ENCODE peak calls at places on chromosomes 16 and 17, in seven cellular contexts. Z is lower leg skin; G is NCI-H1930; W is trophoblast cell; H is stimulated activated CD4-positive, alpha-beta T cell treated with anti-CD3 and anti-CD28 coated beads, Interleukin-4, amount 100 ng/mL, for 24 hours; S is GM12892; U is stimulated activated CD8-positive, alpha-beta memory T cell treated with anti-CD3 and anti-CD28 coated beads, Interleukin-12 subunit alpha, Interleukin-12 subunit beta, amount 100 ng/mL, for 4 hours. K is an unnamed sample.
A peak's percentile ranks its signal among the peaks of the same experiment; 100 is the strongest.

GRCh38 chr16:66898207-66898606 is 17.9 kb downstream of the PDP2 start:
- DNase-seq in Z (no peak), G (no peak), W (no peak), H (no peak), S (no peak), U (no peak), K (no peak)

GRCh38 chr17:11598274-11599221 is at the start of gene DNAH9:
- DNase-seq in Z (peak; percentile 94), G (peak; percentile 89), W (peak; percentile 50), H (no peak), S (no peak), U (no peak), K (peak; percentile 89)

GRCh38 chr16:17339764-17340541 is 130.8 kb downstream of the XYLT1 start:
- DNase-seq in Z (no peak), G (no peak), W (no peak), H (no peak), S (no peak), U (no peak), K (no peak)

GRCh38 chr16:16010194-16010593 is 60.8 kb downstream of the ABCC1 start:
- DNase-seq in Z (no peak), G (no peak), W (no peak), H (no peak), S (no peak), U (no peak), K (no peak)

GRCh38 chr16:50547340-50547865 is 793 bp upstream of the NKD1 start:
- DNase-seq in Z (no peak), G (peak; percentile 36), W (peak; percentile 46), H (peak; percentile 62), S (peak; percentile 46), U (peak; percentile 69), K (peak; percentile 88)

GRCh38 chr17:83006515-83007455 is 72.6 kb upstream of the METRNL start:
- DNase-seq in Z (peak; percentile 15), G (no peak), W (no peak), H (no peak), S (no peak), U (no peak), K (no peak)

GRCh38 chr16:23862556-23862955 is 26.8 kb downstream of the PRKCB start:
- DNase-seq in Z (no peak), G (no peak), W (peak; percentile 51), H (no peak), S (no peak), U (no peak), K (no peak)

GRCh38 chr16:1367486-1368174 is 15.9 kb downstream of the GNPTG start:
- DNase-seq in Z (no peak), G (no peak), W (no peak), H (no peak), S (no peak), U (no peak), K (no peak)

GRCh38 chr16:53022374-53022773 is 30.3 kb downstream of the CHD9NB start:
- DNase-seq in Z (no peak), G (no peak), W (peak; percentile 57), H (no peak), S (no peak), U (no peak), K (no peak)

GRCh38 chr17:5585814-5586558 is 1.7 kb upstream of the NLRP1 start:
- DNase-seq in Z (no peak), G (no peak), W (no peak), H (peak; percentile 16), S (no peak), U (no peak), K (no peak)

GRCh38 chr16:83530293-83530692 is 277.5 kb upstream of the HSBP1 start:
- DNase-seq in Z (no peak), G (no peak), W (no peak), H (no peak), S (no peak), U (no peak), K (no peak)

GRCh38 chr16:86138121-86138944 is 239.4 kb downstream of the IRF8 start:
- DNase-seq in Z (no peak), G (no peak), W (no peak), H (no peak), S (no peak), U (no peak), K (no peak)

GRCh38 chr17:7912927-7913524 is 3.1 kb downstream of the RNF227 start:
- DNase-seq in Z (peak; percentile 46), G (peak; percentile 42), W (peak; percentile 88), H (peak; percentile 62), S (no peak), U (no peak), K (no peak)

GRCh38 chr17:71057938-71058337 is 888.6 kb downstream of the KCNJ2 start:
- DNase-seq in Z (no peak), G (no peak), W (no peak), H (no peak), S (no peak), U (no peak), K (no peak)

GRCh38 chr17:81703747-81704654 is 834 bp downstream of the MRPL12 start:
- DNase-seq in Z (no peak), G (no peak), W (no peak), H (no peak), S (no peak), U (no peak), K (peak; percentile 76)

GRCh38 chr16:17266606-17267313 is 204.0 kb downstream of the XYLT1 start:
- DNase-seq in Z (no peak), G (no peak), W (no peak), H (no peak), S (no peak), U (no peak), K (no peak)

GRCh38 chr16:46729326-46729995 is 18.7 kb downstream of the MYLK3 start:
- DNase-seq in Z (no peak), G (no peak), W (no peak), H (no peak), S (no peak), U (no peak), K (peak; percentile 64)

K was measured in spleen.